ENCODE peak calls at places on chromosomes 6 and 20, in nine cellular contexts. T is uterus, E is ovary, P is AG10803, A is AG04450, B is body of pancreas, U is left ventricle myocardium inferior, V is epithelial cell of proximal tubule, R is left lung. D is an unnamed sample.

GRCh38 chr20:57262244-57263126 is 4.0 kb downstream of the BMP7 start:
- DNase-seq in T (no peak), E (no peak), P (no peak), A (no peak), B (no peak), U (no peak), V (no peak), R (no peak), D (no peak)

GRCh38 chr6:37013516-37014491 is 8.3 kb downstream of the FGD2 start:
- DNase-seq in T (no peak), E (no peak), P (no peak), A (no peak), B (no peak), U (no peak), V (no peak), R (no peak), D (no peak)

GRCh38 chr6:52362443-52363221 is 681 bp downstream of the PAQR8 start:
- DNase-seq in T (peak), E (peak), P (no peak), A (no peak), B (peak), U (peak), V (no peak), R (peak), D (no peak)

GRCh38 chr6:17536586-17536985 is 63.5 kb upstream of the FAM8A1 start:
- DNase-seq in T (no peak), E (no peak), P (no peak), A (no peak), B (no peak), U (no peak), V (no peak), R (no peak), D (no peak)

GRCh38 chr6:79946242-79946641 is 1.1 kb downstream of the ELOVL4 start:
- DNase-seq in T (no peak), E (no peak), P (peak), A (no peak), B (no peak), U (no peak), V (no peak), R (no peak), D (no peak)

GRCh38 chr20:4299250-4299649 is 283.9 kb upstream of the RNF24 start:
- DNase-seq in T (no peak), E (no peak), P (no peak), A (no peak), B (no peak), U (no peak), V (no peak), R (no peak), D (no peak)

GRCh38 chr6:170293881-170294755 is 3.2 kb upstream of the DLL1 start:
- DNase-seq in T (no peak), E (no peak), P (no peak), A (no peak), B (no peak), U (no peak), V (no peak), R (no peak), D (no peak)

GRCh38 chr20:61271273-61272221 is 19.5 kb downstream of the CDH4 start:
- DNase-seq in T (no peak), E (no peak), P (no peak), A (no peak), B (no peak), U (no peak), V (no peak), R (no peak), D (no peak)

GRCh38 chr6:93177918-93178317 is 241.4 kb downstream of the EPHA7 start:
- DNase-seq in T (no peak), E (no peak), P (no peak), A (no peak), B (no peak), U (no peak), V (no peak), R (no peak), D (no peak)

GRCh38 chr6:136846046-136846445 is 23.7 kb downstream of the PEX7 start:
- DNase-seq in T (no peak), E (no peak), P (peak), A (peak), B (peak), U (no peak), V (no peak), R (no peak), D (peak)

GRCh38 chr20:472889-473292 is 10.6 kb upstream of the TBC1D20 start:
- DNase-seq in T (no peak), E (no peak), P (no peak), A (no peak), B (no peak), U (no peak), V (no peak), R (no peak), D (no peak)

GRCh38 chr6:52610745-52611355 is 34.0 kb upstream of the TRAM2 start:
- DNase-seq in T (no peak), E (no peak), P (peak), A (no peak), B (no peak), U (no peak), V (no peak), R (no peak), D (peak)

GRCh38 chr20:25750765-25751696 is 54.4 kb upstream of the ZNF337 start:
- DNase-seq in T (peak), E (peak), P (peak), A (no peak), B (peak), U (peak), V (no peak), R (peak), D (no peak)

GRCh38 chr6:35017461-35018183 is 123.5 kb downstream of the TCP11 start:
- DNase-seq in T (peak), E (peak), P (peak), A (no peak), B (peak), U (peak), V (no peak), R (peak), D (no peak)

GRCh38 chr6:12504325-12504966 is 212.1 kb upstream of the PHACTR1 start:
- DNase-seq in T (no peak), E (no peak), P (no peak), A (no peak), B (peak), U (no peak), V (peak), R (no peak), D (no peak)

GRCh38 chr20:44302026-44302669 is 8.9 kb downstream of the FITM2 start:
- DNase-seq in T (no peak), E (no peak), P (no peak), A (no peak), B (peak), U (peak), V (no peak), R (peak), D (no peak)

GRCh38 chr20:41176711-41177552 is 39.6 kb downstream of the PLCG1 start:
- DNase-seq in T (no peak), E (no peak), P (no peak), A (no peak), B (no peak), U (no peak), V (no peak), R (no peak), D (no peak)

GRCh38 chr6:129677634-129678325 is 32.2 kb downstream of the ARHGAP18 start:
- DNase-seq in T (no peak), E (no peak), P (no peak), A (no peak), B (no peak), U (no peak), V (no peak), R (no peak), D (no peak)
- H3K4me3 ChIP-seq in T (no peak), E (no peak), P (no peak), A (no peak), B (no peak), U (no peak), V (no peak), R (no peak), D (no peak)

DNA sequence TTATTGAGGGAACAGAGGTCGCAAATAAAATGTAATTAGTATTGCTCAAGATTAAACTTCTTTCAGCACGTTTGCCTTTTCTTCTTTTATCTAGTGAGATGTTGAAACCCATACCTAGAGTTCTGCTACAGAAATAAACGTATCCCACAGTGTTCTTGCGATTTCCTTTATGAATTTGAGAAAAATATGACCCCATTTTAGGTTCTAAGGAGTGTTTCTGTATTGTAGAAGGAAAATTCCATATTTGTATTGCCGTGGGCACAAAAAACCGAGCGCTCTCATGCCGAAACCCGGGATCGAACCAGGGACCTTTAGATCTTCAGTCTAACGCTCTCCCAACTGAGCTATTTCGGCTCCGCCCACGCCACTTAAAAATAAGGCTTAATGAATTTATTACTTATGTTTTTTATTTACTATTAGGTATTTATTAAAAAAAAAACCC is 23.7 kb downstream of the ZNF311 start:
- DNase-seq in T (peak), E (peak), P (peak), A (no peak), B (peak), U (peak), V (no peak), R (peak), D (no peak)
- TF ChIP-seq CTCF in T (no peak), E (no peak), P (no peak), A (no peak), B (no peak), U (no peak), V (no peak), R (no peak), D (no peak)

DNA sequence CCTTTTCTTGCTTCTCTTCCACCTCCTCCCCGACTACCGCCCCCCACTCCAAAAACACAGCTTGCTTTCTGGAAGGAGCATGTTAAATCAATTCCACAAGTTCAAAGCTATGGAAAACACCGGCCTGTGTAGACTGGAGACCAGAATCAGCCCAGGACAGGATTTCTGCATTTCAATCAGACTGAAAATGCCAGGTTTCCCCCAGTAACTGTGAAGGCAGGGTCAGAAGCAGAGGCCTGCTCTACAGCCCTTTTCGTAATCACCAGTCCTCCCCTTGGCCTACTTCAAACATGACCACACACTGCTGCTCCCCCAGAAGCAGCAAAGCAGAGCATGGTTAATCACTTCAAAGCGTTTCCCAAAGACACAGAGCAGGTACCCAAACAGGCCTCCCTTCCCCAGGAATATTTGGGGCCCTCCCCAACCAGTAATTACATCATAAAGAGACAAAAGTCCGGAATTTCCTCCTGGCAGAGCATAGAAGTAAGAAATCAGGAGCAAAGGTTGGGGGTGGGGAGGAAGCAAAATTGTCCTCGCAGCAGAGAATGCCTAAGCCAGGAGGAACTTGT is 38.4 kb downstream of the ZMYND8 start:
- DNase-seq in T (peak), E (peak), P (peak), A (no peak), B (no peak), U (no peak), V (no peak), R (no peak), D (no peak)
- H3K4me3 ChIP-seq in T (no peak), E (no peak), P (peak), A (peak), B (no peak), U (peak), V (peak), R (no peak), D (no peak)

GRCh38 chr6:105373481-105373880 is 29.4 kb downstream of the PREP start:
- DNase-seq in T (no peak), E (no peak), P (no peak), A (no peak), B (no peak), U (no peak), V (no peak), R (no peak), D (no peak)

GRCh38 chr6:105374010-105374420 is 28.9 kb downstream of the PREP start:
- DNase-seq in T (no peak), E (no peak), P (peak), A (no peak), B (no peak), U (no peak), V (no peak), R (no peak), D (peak)

GRCh38 chr6:105370316-105370715 is 32.6 kb downstream of the PREP start:
- DNase-seq in T (no peak), E (no peak), P (peak), A (no peak), B (no peak), U (no peak), V (no peak), R (no peak), D (no peak)

GRCh38 chr6:105372142-105372861 is 30.6 kb downstream of the PREP start:
- DNase-seq in T (no peak), E (no peak), P (no peak), A (no peak), B (no peak), U (no peak), V (no peak), R (no peak), D (no peak)

GRCh38 chr6:105372862-105373182 is 30.1 kb downstream of the PREP start:
- DNase-seq in T (no peak), E (no peak), P (no peak), A (no peak), B (no peak), U (no peak), V (no peak), R (no peak), D (no peak)
- TF ChIP-seq CTCF in T (no peak), E (no peak), P (no peak), A (no peak), B (no peak), U (no peak), V (no peak), R (no peak), D (no peak)

GRCh38 chr6:166949533-166950442 is 6.6 kb downstream of the RNASET2 start:
- DNase-seq in T (no peak), E (no peak), P (no peak), A (no peak), B (no peak), U (no peak), V (no peak), R (no peak), D (no peak)
- H3K4me3 ChIP-seq in T (no peak), E (no peak), P (no peak), A (no peak), B (no peak), U (no peak), V (no peak), R (no peak), D (no peak)

GRCh38 chr6:56720882-56721281 is 78.2 kb upstream of the DST start:
- DNase-seq in T (no peak), E (no peak), P (no peak), A (no peak), B (no peak), U (no peak), V (no peak), R (no peak), D (no peak)
- TF ChIP-seq CTCF in T (no peak), E (no peak), P (no peak), A (no peak), B (no peak), U (no peak), V (no peak), R (no peak), D (no peak)

GRCh38 chr6:167666571-167667203 is 160.0 kb upstream of the AFDN start:
- DNase-seq in T (no peak), E (no peak), P (no peak), A (no peak), B (no peak), U (no peak), V (no peak), R (no peak), D (no peak)
- H3K4me3 ChIP-seq in T (no peak), E (no peak), P (no peak), A (no peak), B (no peak), U (no peak), V (no peak), R (no peak), D (no peak)

GRCh38 chr6:11264100-11264499 is 31.6 kb upstream of the NEDD9 start:
- DNase-seq in T (no peak), E (no peak), P (no peak), A (no peak), B (no peak), U (no peak), V (no peak), R (no peak), D (no peak)
- TF ChIP-seq CTCF in T (no peak), E (no peak), P (no peak), A (no peak), B (no peak), U (no peak), V (no peak), R (no peak), D (peak)

GRCh38 chr6:144284474-144284752 is 722 bp upstream of the UTRN start:
- DNase-seq in T (no peak), E (no peak), P (no peak), A (no peak), B (no peak), U (no peak), V (no peak), R (no peak), D (no peak)

GRCh38 chr6:144285548-144285797 is 338 bp downstream of the UTRN start:
- DNase-seq in T (peak), E (no peak), P (no peak), A (no peak), B (no peak), U (no peak), V (no peak), R (no peak), D (no peak)

GRCh38 chr6:144285798-144286502 is 815 bp downstream of the UTRN start:
- DNase-seq in T (peak), E (peak), P (peak), A (no peak), B (peak), U (peak), V (no peak), R (peak), D (no peak)

GRCh38 chr6:144284753-144285547 is at the start of gene UTRN:
- DNase-seq in T (peak), E (peak), P (peak), A (peak), B (peak), U (peak), V (no peak), R (peak), D (no peak)

GRCh38 chr6:144283781-144284473 is 1.2 kb upstream of the UTRN start:
- DNase-seq in T (no peak), E (no peak), P (peak), A (no peak), B (no peak), U (no peak), V (no peak), R (no peak), D (no peak)
- H3K4me3 ChIP-seq in T (peak), E (peak), P (peak), A (peak), B (peak), U (peak), V (peak), R (peak), D (peak)

D was measured in retinal pigment epithelial cell.